ENCODE peak calls at places on chromosome 16, in five cellular contexts. One of them, this sample, is unnamed.

GRCh38 chr16:53052519-53053501 is at the start of gene CHD9NB:
- DNase-seq in HFFc6: peak; percentile 93
- DNase-seq in lung: peak; percentile 49
- DNase-seq in GM20000: peak; percentile 49
- DNase-seq in WTC11: no peak
- DNase-seq in this sample: peak; percentile 49

GRCh38 chr16:51228097-51228659 is 77.1 kb upstream of the SALL1 start:
- DNase-seq in HFFc6: no peak
- DNase-seq in lung: no peak
- DNase-seq in GM20000: no peak
- DNase-seq in WTC11: no peak
- DNase-seq in this sample: no peak

GRCh38 chr16:16118337-16118736 is 105.0 kb downstream of the ABCC6 start:
- DNase-seq in HFFc6: no peak
- DNase-seq in lung: no peak
- DNase-seq in GM20000: no peak
- DNase-seq in WTC11: no peak
- DNase-seq in this sample: no peak

GRCh38 chr16:2486645-2487516 is 12.0 kb downstream of the TBC1D24 start:
- DNase-seq in HFFc6: peak; percentile 22
- DNase-seq in lung: peak; percentile 64
- DNase-seq in GM20000: peak; percentile 85
- DNase-seq in WTC11: no peak
- DNase-seq in this sample: peak; percentile 88

GRCh38 chr16:79150128-79150527 is 450.4 kb downstream of the MAF start:
- DNase-seq in HFFc6: no peak
- DNase-seq in lung: no peak
- DNase-seq in GM20000: no peak
- DNase-seq in WTC11: no peak
- DNase-seq in this sample: no peak

GRCh38 chr16:17327671-17328335 is 143.0 kb downstream of the XYLT1 start:
- DNase-seq in HFFc6: no peak
- DNase-seq in lung: no peak
- DNase-seq in GM20000: no peak
- DNase-seq in WTC11: no peak
- DNase-seq in this sample: no peak

GRCh38 chr16:74774223-74775139 is at the start of gene FA2H:
- DNase-seq in HFFc6: no peak
- DNase-seq in lung: peak; percentile 88
- DNase-seq in GM20000: peak; percentile 96
- DNase-seq in WTC11: peak; percentile 88
- DNase-seq in this sample: no peak

GRCh38 chr16:57600952-57601580 is 27.4 kb upstream of the ADGRG1 start:
- DNase-seq in HFFc6: no peak
- DNase-seq in lung: no peak
- DNase-seq in GM20000: no peak
- DNase-seq in WTC11: no peak
- DNase-seq in this sample: no peak

GRCh38 chr16:89670496-89671431 is 13.1 kb downstream of the SPATA33 start:
- DNase-seq in HFFc6: peak; percentile 14
- DNase-seq in lung: no peak
- DNase-seq in GM20000: no peak
- DNase-seq in WTC11: no peak
- DNase-seq in this sample: no peak

GRCh38 chr16:90077757-90078593 is 844 bp upstream of the PRDM7 start:
- DNase-seq in HFFc6: no peak
- DNase-seq in lung: no peak
- DNase-seq in GM20000: peak; percentile 39
- DNase-seq in WTC11: no peak
- DNase-seq in this sample: no peak

GRCh38 chr16:51224317-51224716 is 73.2 kb upstream of the SALL1 start:
- DNase-seq in HFFc6: no peak
- DNase-seq in lung: no peak
- DNase-seq in GM20000: no peak
- DNase-seq in WTC11: no peak
- DNase-seq in this sample: no peak

GRCh38 chr16:73414636-73415035 is 366.7 kb upstream of the ZFHX3 start:
- DNase-seq in HFFc6: no peak
- DNase-seq in lung: no peak
- DNase-seq in GM20000: no peak
- DNase-seq in WTC11: no peak
- DNase-seq in this sample: no peak

GRCh38 chr16:87710887-87711286 is 54.9 kb downstream of the KLHDC4 start:
- DNase-seq in HFFc6: no peak
- DNase-seq in lung: no peak
- DNase-seq in GM20000: no peak
- DNase-seq in WTC11: no peak
- DNase-seq in this sample: no peak

GRCh38 chr16:13780841-13781553 is 139.0 kb upstream of the ERCC4 start:
- DNase-seq in HFFc6: no peak
- DNase-seq in lung: no peak
- DNase-seq in GM20000: no peak
- DNase-seq in WTC11: no peak
- DNase-seq in this sample: no peak

GRCh38 chr16:28212532-28212873 is 738 bp upstream of the XPO6 start:
- DNase-seq in HFFc6: peak; percentile 24
- DNase-seq in lung: no peak
- DNase-seq in GM20000: no peak
- DNase-seq in WTC11: no peak
- DNase-seq in this sample: no peak

GRCh38 chr16:65644821-65645220 is 523.0 kb upstream of the CDH11 start:
- DNase-seq in HFFc6: no peak
- DNase-seq in lung: no peak
- DNase-seq in GM20000: no peak
- DNase-seq in WTC11: no peak
- DNase-seq in this sample: no peak

GRCh38 chr16:86478779-86479178 is 31.5 kb upstream of the FOXF1 start:
- DNase-seq in HFFc6: no peak
- DNase-seq in lung: no peak
- DNase-seq in GM20000: no peak
- DNase-seq in WTC11: no peak
- DNase-seq in this sample: no peak

GRCh38 chr16:50067290-50067853 is 1.6 kb downstream of the HEATR3 start:
- DNase-seq in HFFc6: peak; percentile 61
- DNase-seq in lung: no peak
- DNase-seq in GM20000: peak; percentile 57
- DNase-seq in WTC11: no peak
- DNase-seq in this sample: no peak

GRCh38 chr16:73047536-73048291 is at the start of gene ZFHX3:
- DNase-seq in HFFc6: peak; percentile 70
- DNase-seq in lung: peak; percentile 70
- DNase-seq in GM20000: peak; percentile 86
- DNase-seq in WTC11: peak; percentile 78
- DNase-seq in this sample: peak; percentile 84

GRCh38 chr16:17374668-17375255 is 96.0 kb downstream of the XYLT1 start:
- DNase-seq in HFFc6: no peak
- DNase-seq in lung: no peak
- DNase-seq in GM20000: peak; percentile 39
- DNase-seq in WTC11: no peak
- DNase-seq in this sample: no peak

GRCh38 chr16:49663081-49664057 is 192.5 kb downstream of the ZNF423 start:
- DNase-seq in HFFc6: no peak
- DNase-seq in lung: no peak
- DNase-seq in GM20000: no peak
- DNase-seq in WTC11: no peak
- DNase-seq in this sample: no peak

GRCh38 chr16:4994719-4995434 is 36.7 kb downstream of the SEC14L5 start:
- DNase-seq in HFFc6: no peak
- DNase-seq in lung: no peak
- DNase-seq in GM20000: no peak
- DNase-seq in WTC11: no peak
- DNase-seq in this sample: no peak

GRCh38 chr16:55179858-55180585 is 144.0 kb upstream of the IRX6 start:
- DNase-seq in HFFc6: no peak
- DNase-seq in lung: peak; percentile 80
- DNase-seq in GM20000: no peak
- DNase-seq in WTC11: no peak
- DNase-seq in this sample: no peak

GRCh38 chr16:4682616-4683254 is 10.6 kb upstream of the NUDT16L1 start:
- DNase-seq in HFFc6: no peak
- DNase-seq in lung: peak; percentile 74
- DNase-seq in GM20000: no peak
- DNase-seq in WTC11: peak; percentile 86
- DNase-seq in this sample: peak; percentile 74

GRCh38 chr16:80466024-80466986 is 74.5 kb upstream of the DYNLRB2 start:
- DNase-seq in HFFc6: peak; percentile 32
- DNase-seq in lung: peak; percentile 41
- DNase-seq in GM20000: peak; percentile 65
- DNase-seq in WTC11: peak; percentile 88
- DNase-seq in this sample: no peak

GRCh38 chr16:49748322-49748721 is 107.6 kb downstream of the ZNF423 start:
- DNase-seq in HFFc6: no peak
- DNase-seq in lung: no peak
- DNase-seq in GM20000: no peak
- DNase-seq in WTC11: no peak
- DNase-seq in this sample: no peak

GRCh38 chr16:14196011-14196410 is 124.9 kb downstream of the MRTFB start:
- DNase-seq in HFFc6: no peak
- DNase-seq in lung: no peak
- DNase-seq in GM20000: no peak
- DNase-seq in WTC11: no peak
- DNase-seq in this sample: no peak

GRCh38 chr16:66590322-66590721 is 11.1 kb downstream of the CMTM2 start:
- DNase-seq in HFFc6: no peak
- DNase-seq in lung: no peak
- DNase-seq in GM20000: no peak
- DNase-seq in WTC11: no peak
- DNase-seq in this sample: peak; percentile 13

GRCh38 chr16:80507538-80507937 is 33.3 kb upstream of the DYNLRB2 start:
- DNase-seq in HFFc6: no peak
- DNase-seq in lung: no peak
- DNase-seq in GM20000: no peak
- DNase-seq in WTC11: no peak
- DNase-seq in this sample: no peak

GRCh38 chr16:86585821-86586611 is 7.7 kb downstream of the FOXL1 start:
- DNase-seq in HFFc6: peak; percentile 96
- DNase-seq in lung: no peak
- DNase-seq in GM20000: no peak
- DNase-seq in WTC11: no peak
- DNase-seq in this sample: no peak

GRCh38 chr16:85800321-85800669 is 800 bp downstream of the COX4I1 start:
- DNase-seq in HFFc6: peak; percentile 32
- DNase-seq in lung: no peak
- DNase-seq in GM20000: peak; percentile 41
- DNase-seq in WTC11: no peak
- DNase-seq in this sample: no peak

DNA sequence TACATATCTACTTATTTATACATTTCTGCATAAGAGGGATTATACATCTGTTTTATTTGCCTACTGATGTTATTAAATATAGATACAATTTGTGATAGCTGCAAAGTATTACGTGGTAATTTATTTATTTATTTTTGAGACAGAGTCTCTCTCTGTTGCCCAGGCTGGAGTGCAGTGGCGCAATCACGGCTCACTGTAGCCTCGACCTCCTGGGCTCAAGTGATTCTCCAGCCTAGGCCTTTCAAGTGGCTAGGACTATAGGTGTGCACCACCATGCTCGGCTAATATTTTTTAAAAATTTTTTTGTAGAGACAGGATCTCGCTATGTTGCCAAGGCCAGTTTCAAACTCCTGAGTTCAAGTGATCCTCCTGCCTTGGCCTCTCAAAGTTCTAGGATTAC is 35.5 kb downstream of the NFAT5 start:
- DNase-seq in HFFc6: no peak
- DNase-seq in lung: no peak
- DNase-seq in GM20000: no peak
- DNase-seq in WTC11: no peak
- DNase-seq in this sample: no peak
- TF ChIP-seq CTCF in HFFc6: no peak
- TF ChIP-seq CTCF in lung: no peak
- TF ChIP-seq CTCF in GM20000: no peak
- TF ChIP-seq CTCF in WTC11: no peak
- TF ChIP-seq CTCF in this sample: no peak

GRCh38 chr16:23013484-23013883 is 135.8 kb downstream of the USP31 start:
- DNase-seq in HFFc6: no peak
- DNase-seq in lung: no peak
- DNase-seq in GM20000: no peak
- DNase-seq in WTC11: no peak
- DNase-seq in this sample: no peak
- TF ChIP-seq CTCF in HFFc6: peak; percentile 51
- TF ChIP-seq CTCF in lung: no peak
- TF ChIP-seq CTCF in GM20000: no peak
- TF ChIP-seq CTCF in WTC11: no peak
- TF ChIP-seq CTCF in this sample: no peak

DNA sequence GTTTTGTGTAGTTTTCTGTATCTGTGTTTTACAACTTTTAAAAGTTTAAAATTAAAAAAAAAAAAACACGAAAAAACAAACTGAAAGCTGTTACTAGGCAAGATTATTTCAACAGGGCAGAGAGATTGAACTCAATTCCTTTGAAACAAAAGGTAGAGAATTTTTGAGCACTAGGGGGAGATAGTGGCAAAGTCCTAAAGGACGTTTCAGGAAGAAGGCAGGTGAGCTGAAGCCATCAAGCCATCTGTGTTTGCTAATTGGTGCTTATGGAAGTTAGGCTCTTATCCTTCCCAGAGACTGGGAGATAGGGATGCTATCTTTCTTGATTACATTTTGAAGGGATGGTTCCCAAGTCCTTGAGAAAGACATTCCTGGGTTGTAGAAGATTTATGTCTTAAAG is 70.6 kb upstream of the CLEC3A start:
- DNase-seq in HFFc6: no peak
- DNase-seq in lung: no peak
- DNase-seq in GM20000: peak; percentile 58
- DNase-seq in WTC11: no peak
- DNase-seq in this sample: no peak
- TF ChIP-seq CTCF in HFFc6: no peak
- TF ChIP-seq CTCF in lung: no peak
- TF ChIP-seq CTCF in GM20000: no peak
- TF ChIP-seq CTCF in WTC11: peak; percentile 43
- TF ChIP-seq CTCF in this sample: no peak

GRCh38 chr16:10808850-10809249 is 9.7 kb downstream of the TVP23A start:
- DNase-seq in HFFc6: no peak
- DNase-seq in lung: no peak
- DNase-seq in GM20000: no peak
- DNase-seq in WTC11: no peak
- DNase-seq in this sample: no peak

GRCh38 chr16:10808218-10808617 is 10.4 kb downstream of the TVP23A start:
- DNase-seq in HFFc6: no peak
- DNase-seq in lung: no peak
- DNase-seq in GM20000: no peak
- DNase-seq in WTC11: no peak
- DNase-seq in this sample: no peak

GRCh38 chr16:10809706-10810105 is 8.9 kb downstream of the TVP23A start:
- DNase-seq in HFFc6: no peak
- DNase-seq in lung: no peak
- DNase-seq in GM20000: no peak
- DNase-seq in WTC11: no peak
- DNase-seq in this sample: no peak

GRCh38 chr16:10806698-10807097 is 11.9 kb downstream of the TVP23A start:
- DNase-seq in HFFc6: no peak
- DNase-seq in lung: no peak
- DNase-seq in GM20000: no peak
- DNase-seq in WTC11: no peak
- DNase-seq in this sample: no peak

GRCh38 chr16:10805362-10805761 is 13.2 kb downstream of the TVP23A start:
- DNase-seq in HFFc6: no peak
- DNase-seq in lung: no peak
- DNase-seq in GM20000: no peak
- DNase-seq in WTC11: no peak
- DNase-seq in this sample: no peak
- TF ChIP-seq CTCF in HFFc6: no peak
- TF ChIP-seq CTCF in lung: no peak
- TF ChIP-seq CTCF in GM20000: no peak
- TF ChIP-seq CTCF in WTC11: no peak
- TF ChIP-seq CTCF in this sample: no peak

GRCh38 chr16:29805232-29806095 is 865 bp upstream of the MAZ start:
- DNase-seq in HFFc6: peak; percentile 97
- DNase-seq in lung: peak; percentile 97
- DNase-seq in GM20000: peak; percentile 95
- DNase-seq in WTC11: peak; percentile 97
- DNase-seq in this sample: peak; percentile 98
- TF ChIP-seq CTCF in HFFc6: peak; percentile 20
- TF ChIP-seq CTCF in lung: no peak
- TF ChIP-seq CTCF in GM20000: no peak
- TF ChIP-seq CTCF in WTC11: no peak
- TF ChIP-seq CTCF in this sample: no peak